ENCODE peak calls at places on chromosomes 4 and X, in six cellular contexts. A is Peyer's patch, Z is A549, S is HCT116, Y is PC-3, H is keratinocyte. D is an unnamed sample.

GRCh38 chrX:47321386-47321785 is 49.0 kb upstream of the ZNF157 start:
- DNase-seq in A (no peak), Z (no peak), S (no peak), Y (no peak), H (no peak), D (peak)

GRCh38 chrX:74449937-74450330 is 28.6 kb downstream of the SLC16A2 start:
- DNase-seq in A (no peak), Z (no peak), S (no peak), Y (peak), H (peak), D (no peak)

GRCh38 chr4:1447676-1448588 is 41.7 kb upstream of the NKX1-1 start:
- DNase-seq in A (peak), Z (no peak), S (no peak), Y (no peak), H (no peak), D (no peak)

GRCh38 chrX:8684201-8684600 is 47.7 kb downstream of the ANOS1 start:
- DNase-seq in A (no peak), Z (no peak), S (no peak), Y (no peak), H (no peak), D (no peak)

GRCh38 chrX:2640436-2641150 is 50.5 kb upstream of the CD99 start:
- DNase-seq in A (no peak), Z (no peak), S (no peak), Y (no peak), H (no peak), D (no peak)

GRCh38 chrX:40104649-40105015 is 6.9 kb upstream of the BCOR start:
- DNase-seq in A (peak), Z (peak), S (no peak), Y (peak), H (no peak), D (no peak)

GRCh38 chr4:13597604-13598003 is 29.9 kb downstream of the BOD1L1 start:
- DNase-seq in A (no peak), Z (no peak), S (no peak), Y (peak), H (no peak), D (no peak)

GRCh38 chr4:91113130-91113706 is 986.0 kb downstream of the CCSER1 start:
- DNase-seq in A (no peak), Z (peak), S (peak), Y (peak), H (no peak), D (no peak)

GRCh38 chrX:110310896-110311295 is 7.0 kb downstream of the AMMECR1 start:
- DNase-seq in A (peak), Z (no peak), S (no peak), Y (no peak), H (no peak), D (no peak)

GRCh38 chr4:140626982-140627381 is 58.2 kb upstream of the UCP1 start:
- DNase-seq in A (no peak), Z (no peak), S (no peak), Y (peak), H (no peak), D (no peak)

GRCh38 chrX:115058276-115058675 is 40.9 kb upstream of the IL13RA2 start:
- DNase-seq in A (no peak), Z (no peak), S (no peak), Y (peak), H (no peak), D (no peak)

GRCh38 chrX:69503228-69503834 is 795 bp upstream of the NALF2 start:
- DNase-seq in A (no peak), Z (peak), S (peak), Y (no peak), H (no peak), D (no peak)

GRCh38 chrX:83077606-83078005 is 430.5 kb upstream of the POU3F4 start:
- DNase-seq in A (no peak), Z (no peak), S (no peak), Y (no peak), H (no peak), D (no peak)

GRCh38 chr4:102543529-102543928 is 42.4 kb downstream of the NFKB1 start:
- DNase-seq in A (no peak), Z (no peak), S (no peak), Y (no peak), H (no peak), D (no peak)

GRCh38 chrX:41332408-41332987 is 1.5 kb upstream of the DDX3X start:
- DNase-seq in A (peak), Z (no peak), S (no peak), Y (no peak), H (no peak), D (no peak)

GRCh38 chr4:182869697-182870096 is 47.5 kb downstream of the DCTD start:
- DNase-seq in A (no peak), Z (no peak), S (no peak), Y (no peak), H (no peak), D (no peak)

GRCh38 chrX:15854080-15854655 is 445 bp downstream of the AP1S2 start:
- DNase-seq in A (peak), Z (peak), S (no peak), Y (peak), H (no peak), D (peak)

GRCh38 chrX:9610774-9611392 is 146.0 kb downstream of the TBL1X start:
- DNase-seq in A (no peak), Z (no peak), S (no peak), Y (peak), H (no peak), D (no peak)

GRCh38 chrX:15973299-15973698 is 118.7 kb upstream of the AP1S2 start:
- DNase-seq in A (no peak), Z (peak), S (peak), Y (peak), H (no peak), D (peak)

GRCh38 chr4:169745291-169745690 is 12.5 kb downstream of the HPF1 start:
- DNase-seq in A (no peak), Z (no peak), S (no peak), Y (peak), H (no peak), D (no peak)

GRCh38 chr4:77952399-77952974 is 89.9 kb downstream of the MRPL1 start:
- DNase-seq in A (no peak), Z (no peak), S (no peak), Y (no peak), H (no peak), D (no peak)

GRCh38 chr4:90126805-90127204 is 389 bp upstream of the CCSER1 start:
- DNase-seq in A (no peak), Z (no peak), S (no peak), Y (peak), H (no peak), D (no peak)

DNA sequence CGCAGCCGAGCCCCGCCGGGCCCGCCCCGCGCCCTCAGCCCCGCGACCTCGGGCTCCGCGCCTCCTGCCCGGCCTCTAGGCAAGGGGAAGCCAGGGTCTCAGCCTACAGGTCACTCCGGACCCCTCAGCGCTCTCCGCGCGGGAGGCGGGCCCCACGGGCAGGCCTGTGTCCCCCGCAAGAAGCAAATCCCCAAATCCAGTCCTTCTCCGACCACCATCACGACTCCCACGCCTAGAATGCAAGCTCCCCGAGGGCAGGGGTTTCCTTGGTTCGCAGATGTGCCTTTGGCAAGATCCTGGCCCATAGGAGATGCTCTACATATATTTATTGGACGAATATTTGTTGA is 230 bp upstream of the CCDC149 start:
- DNase-seq in A (no peak), Z (no peak), S (no peak), Y (no peak), H (no peak), D (no peak)
- H3K27ac ChIP-seq in A (peak), Z (peak), S (peak), Y (no peak), H (no peak), D (peak)

GRCh38 chr4:148447672-148448071 is 5.5 kb upstream of the NR3C2 start:
- DNase-seq in A (no peak), Z (no peak), S (no peak), Y (peak), H (no peak), D (no peak)
- H3K27ac ChIP-seq in A (no peak), Z (no peak), S (no peak), Y (no peak), H (no peak), D (no peak)

DNA sequence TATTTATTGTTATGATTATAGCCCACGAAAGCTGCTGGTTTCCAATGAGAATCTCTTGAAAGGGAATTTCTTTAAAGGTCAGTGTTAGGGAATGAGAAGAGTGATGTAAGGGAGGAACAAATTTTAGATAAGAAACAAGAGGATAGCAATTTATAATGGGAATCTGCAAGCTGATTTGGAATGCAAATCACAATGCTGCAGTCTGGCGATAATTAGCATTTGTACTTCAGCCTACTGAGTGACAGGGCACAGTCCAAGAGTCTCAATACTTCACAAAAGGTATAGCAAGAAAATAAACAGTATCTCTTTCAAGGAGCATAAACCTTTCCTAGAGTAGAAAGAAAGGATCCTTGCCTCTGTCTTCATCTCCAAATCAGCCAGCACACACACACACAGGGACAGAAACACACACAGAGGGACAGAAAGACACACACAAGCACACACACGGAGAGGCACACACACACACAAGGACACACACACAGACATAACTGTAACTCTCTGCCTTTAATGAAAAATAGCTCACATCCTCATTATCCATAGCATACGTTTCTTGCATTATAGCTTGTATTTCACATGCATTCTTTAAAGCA is 1.2 kb upstream of the GPM6A start:
- DNase-seq in A (no peak), Z (no peak), S (no peak), Y (no peak), H (no peak), D (no peak)
- H3K27ac ChIP-seq in A (no peak), Z (no peak), S (no peak), Y (no peak), H (no peak), D (no peak)

DNA sequence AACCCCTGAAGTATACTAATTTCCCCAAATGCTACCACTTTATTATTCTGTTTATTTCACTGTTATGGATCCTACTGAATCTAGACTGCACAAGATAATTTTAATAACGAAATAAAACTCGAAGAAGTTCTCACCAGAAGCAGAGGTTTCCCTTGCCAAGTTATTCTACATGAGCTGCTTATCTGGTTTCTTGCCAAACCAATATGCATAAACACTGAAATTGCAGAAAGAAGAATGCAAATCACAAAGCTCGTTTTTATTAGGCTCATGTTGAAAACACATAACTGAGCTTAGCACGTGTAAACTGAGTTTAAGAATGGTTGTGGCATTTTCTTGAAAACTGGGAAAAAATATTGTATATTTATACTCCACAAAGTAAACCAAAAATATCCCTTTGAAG is 35.9 kb downstream of the GRID2 start:
- DNase-seq in A (no peak), Z (no peak), S (no peak), Y (no peak), H (no peak), D (no peak)
- H3K27ac ChIP-seq in A (no peak), Z (no peak), S (no peak), Y (no peak), H (no peak), D (no peak)